ENCODE peak calls at places on chromosomes 7 and 10, in ten cellular contexts. F is SHP77; C is GDM1; D is T-helper 9 cell; B is AG08395; W is 8988T; S is naive B cell; J is neural crest cell; L is cardiac muscle cell; Z is stimulated activated CD4-positive, alpha-beta T cell treated with anti-CD3 and anti-CD28 coated beads, Interleukin-1b, Interleukin-23, amount 100 ng/mL, for 1 hour. T is an unnamed sample.

GRCh38 chr10:42940487-42941157 is 136.2 kb upstream of the RET start:
- DNase-seq in Z (no peak), D (no peak), C (no peak), F (no peak), J (no peak), L (no peak), B (no peak), S (no peak), W (no peak), T (no peak)

GRCh38 chr7:3805151-3805550 is 504.1 kb downstream of the SDK1 start:
- DNase-seq in S (no peak), F (no peak), B (no peak), Z (no peak), D (no peak), C (no peak), L (no peak), J (no peak), W (no peak), T (no peak)

GRCh38 chr10:119161680-119162079 is 3.8 kb downstream of the SFXN4 start:
- DNase-seq in B (peak; percentile 33), F (no peak), D (no peak), S (no peak), J (no peak), Z (no peak), W (no peak), C (no peak), L (no peak), T (peak; percentile 31)

GRCh38 chr10:72218329-72218728 is 2.3 kb upstream of the ASCC1 start:
- DNase-seq in Z (no peak), J (no peak), D (no peak), W (no peak), F (no peak), S (peak; percentile 73), C (no peak), L (no peak), B (no peak), T (peak; percentile 49)

GRCh38 chr7:2729893-2730716 is 42.1 kb downstream of the AMZ1 start:
- DNase-seq in Z (no peak), F (no peak), W (no peak), C (no peak), B (no peak), J (no peak), S (no peak), L (no peak), D (no peak), T (no peak)

GRCh38 chr7:55242613-55243012 is 122.5 kb upstream of the LANCL2 start:
- DNase-seq in B (no peak), F (no peak), L (no peak), C (no peak), D (no peak), J (no peak), Z (no peak), W (no peak), S (no peak), T (no peak)

GRCh38 chr10:62990126-62990525 is 143.0 kb upstream of the NRBF2 start:
- DNase-seq in Z (no peak), W (no peak), D (no peak), F (no peak), B (peak; percentile 17), J (no peak), L (no peak), C (no peak), S (no peak), T (no peak)

GRCh38 chr7:41911792-41912191 is 208.9 kb upstream of the INHBA start:
- DNase-seq in L (no peak), S (no peak), B (peak; percentile 43), W (no peak), Z (no peak), C (no peak), J (no peak), F (no peak), D (no peak), T (no peak)

GRCh38 chr10:131430716-131431402 is 119.3 kb upstream of the TCERG1L start:
- DNase-seq in C (no peak), Z (no peak), D (no peak), B (no peak), W (no peak), S (no peak), J (no peak), F (no peak), L (no peak), T (no peak)

GRCh38 chr7:107632466-107632865 is 28.2 kb upstream of the SLC26A4 start:
- DNase-seq in F (no peak), D (no peak), W (no peak), J (no peak), B (no peak), C (no peak), Z (no peak), S (no peak), L (no peak), T (no peak)

GRCh38 chr7:26143298-26144044 is 8.5 kb upstream of the NFE2L3 start:
- DNase-seq in C (no peak), S (no peak), W (no peak), B (peak; percentile 54), Z (no peak), D (no peak), L (no peak), J (no peak), F (no peak), T (no peak)

GRCh38 chr7:87935373-87935706 is 1.3 kb downstream of the ADAM22 start:
- DNase-seq in D (no peak), S (no peak), F (no peak), L (no peak), C (no peak), Z (no peak), J (no peak), B (no peak), W (no peak), T (peak; percentile 28)

GRCh38 chr7:36309716-36310115 is 79.9 kb upstream of the ANLN start:
- DNase-seq in C (no peak), L (no peak), S (no peak), B (no peak), D (no peak), F (no peak), J (no peak), Z (no peak), W (no peak), T (no peak)

GRCh38 chr7:157635148-157635500 is 298.3 kb downstream of the DNAJB6 start:
- DNase-seq in L (no peak), C (no peak), W (no peak), F (no peak), J (no peak), Z (no peak), D (no peak), S (no peak), B (no peak), T (no peak)

GRCh38 chr10:90321132-90321816 is 536.6 kb downstream of the HTR7 start:
- DNase-seq in B (no peak), Z (no peak), D (no peak), W (no peak), L (no peak), C (no peak), F (no peak), J (no peak), S (no peak), T (no peak)